ENCODE peak calls at places on chromosomes 6 and 20, in eight cellular contexts. One of them, this sample, is unnamed.

GRCh38 chr6:170274713-170275560 is 15.9 kb downstream of the DLL1 start:
- DNase-seq in hippocampal formation: no peak
- DNase-seq in A549: no peak
- DNase-seq in WTC11: no peak
- DNase-seq in K562: no peak
- DNase-seq in fibroblast of the conjunctiva: no peak
- DNase-seq in NCI-H2107: no peak
- DNase-seq in NCI-H226: no peak
- DNase-seq in this sample: no peak

GRCh38 chr6:84897874-84898635 is 133.7 kb upstream of the TBX18 start:
- DNase-seq in hippocampal formation: no peak
- DNase-seq in A549: peak
- DNase-seq in WTC11: no peak
- DNase-seq in K562: no peak
- DNase-seq in fibroblast of the conjunctiva: peak
- DNase-seq in NCI-H2107: no peak
- DNase-seq in NCI-H226: peak
- DNase-seq in this sample: no peak

GRCh38 chr6:127520061-127520460 is 926 bp upstream of the MTCL3 start:
- DNase-seq in hippocampal formation: no peak
- DNase-seq in A549: peak
- DNase-seq in WTC11: no peak
- DNase-seq in K562: no peak
- DNase-seq in fibroblast of the conjunctiva: no peak
- DNase-seq in NCI-H2107: no peak
- DNase-seq in NCI-H226: no peak
- DNase-seq in this sample: no peak

GRCh38 chr6:158414900-158415299 is 102.6 kb downstream of the TULP4 start:
- DNase-seq in hippocampal formation: no peak
- DNase-seq in A549: no peak
- DNase-seq in WTC11: no peak
- DNase-seq in K562: no peak
- DNase-seq in fibroblast of the conjunctiva: no peak
- DNase-seq in NCI-H2107: no peak
- DNase-seq in NCI-H226: peak
- DNase-seq in this sample: no peak

GRCh38 chr20:35443003-35443402 is 5.0 kb upstream of the GDF5 start:
- DNase-seq in hippocampal formation: no peak
- DNase-seq in A549: no peak
- DNase-seq in WTC11: no peak
- DNase-seq in K562: no peak
- DNase-seq in fibroblast of the conjunctiva: peak
- DNase-seq in NCI-H2107: no peak
- DNase-seq in NCI-H226: no peak
- DNase-seq in this sample: no peak

GRCh38 chr20:38043512-38044300 is 10.2 kb downstream of the RPRD1B start:
- DNase-seq in hippocampal formation: no peak
- DNase-seq in A549: peak
- DNase-seq in WTC11: no peak
- DNase-seq in K562: no peak
- DNase-seq in fibroblast of the conjunctiva: peak
- DNase-seq in NCI-H2107: no peak
- DNase-seq in NCI-H226: peak
- DNase-seq in this sample: no peak

GRCh38 chr6:123402052-123402451 is 234.7 kb downstream of the TRDN start:
- DNase-seq in hippocampal formation: no peak
- DNase-seq in A549: no peak
- DNase-seq in WTC11: no peak
- DNase-seq in K562: no peak
- DNase-seq in fibroblast of the conjunctiva: no peak
- DNase-seq in NCI-H2107: no peak
- DNase-seq in NCI-H226: no peak
- DNase-seq in this sample: no peak

GRCh38 chr20:21516180-21516567 is 2.3 kb upstream of the NKX2-2 start:
- DNase-seq in hippocampal formation: no peak
- DNase-seq in A549: no peak
- DNase-seq in WTC11: no peak
- DNase-seq in K562: no peak
- DNase-seq in fibroblast of the conjunctiva: no peak
- DNase-seq in NCI-H2107: no peak
- DNase-seq in NCI-H226: no peak
- DNase-seq in this sample: no peak

GRCh38 chr20:53708129-53708968 is 114.7 kb upstream of the ZNF217 start:
- DNase-seq in hippocampal formation: no peak
- DNase-seq in A549: no peak
- DNase-seq in WTC11: no peak
- DNase-seq in K562: no peak
- DNase-seq in fibroblast of the conjunctiva: no peak
- DNase-seq in NCI-H2107: no peak
- DNase-seq in NCI-H226: no peak
- DNase-seq in this sample: peak

GRCh38 chr6:16626650-16627049 is 134.6 kb downstream of the ATXN1 start:
- DNase-seq in hippocampal formation: no peak
- DNase-seq in A549: no peak
- DNase-seq in WTC11: no peak
- DNase-seq in K562: no peak
- DNase-seq in fibroblast of the conjunctiva: no peak
- DNase-seq in NCI-H2107: no peak
- DNase-seq in NCI-H226: no peak
- DNase-seq in this sample: no peak

GRCh38 chr6:148996815-148997214 is 250.0 kb downstream of the UST start:
- DNase-seq in hippocampal formation: no peak
- DNase-seq in A549: no peak
- DNase-seq in WTC11: no peak
- DNase-seq in K562: no peak
- DNase-seq in fibroblast of the conjunctiva: no peak
- DNase-seq in NCI-H2107: no peak
- DNase-seq in NCI-H226: no peak
- DNase-seq in this sample: no peak

GRCh38 chr6:70312165-70312564 is 9.3 kb upstream of the COL9A1 start:
- DNase-seq in hippocampal formation: no peak
- DNase-seq in A549: no peak
- DNase-seq in WTC11: no peak
- DNase-seq in K562: peak
- DNase-seq in fibroblast of the conjunctiva: no peak
- DNase-seq in NCI-H2107: no peak
- DNase-seq in NCI-H226: peak
- DNase-seq in this sample: no peak

GRCh38 chr6:158688860-158689259 is 39.0 kb downstream of the SYTL3 start:
- DNase-seq in hippocampal formation: no peak
- DNase-seq in A549: no peak
- DNase-seq in WTC11: no peak
- DNase-seq in K562: no peak
- DNase-seq in fibroblast of the conjunctiva: no peak
- DNase-seq in NCI-H2107: no peak
- DNase-seq in NCI-H226: peak
- DNase-seq in this sample: no peak

GRCh38 chr20:1508576-1508975 is 17.4 kb upstream of the SIRPB2 start:
- DNase-seq in hippocampal formation: no peak
- DNase-seq in A549: no peak
- DNase-seq in WTC11: no peak
- DNase-seq in K562: no peak
- DNase-seq in fibroblast of the conjunctiva: no peak
- DNase-seq in NCI-H2107: no peak
- DNase-seq in NCI-H226: no peak
- DNase-seq in this sample: no peak

GRCh38 chr20:49303211-49303610 is 25.4 kb upstream of the ZNFX1 start:
- DNase-seq in hippocampal formation: no peak
- DNase-seq in A549: no peak
- DNase-seq in WTC11: no peak
- DNase-seq in K562: no peak
- DNase-seq in fibroblast of the conjunctiva: no peak
- DNase-seq in NCI-H2107: no peak
- DNase-seq in NCI-H226: no peak
- DNase-seq in this sample: no peak

GRCh38 chr6:130396722-130397121 is 30.9 kb downstream of the TMEM200A start:
- DNase-seq in hippocampal formation: no peak
- DNase-seq in A549: no peak
- DNase-seq in WTC11: no peak
- DNase-seq in K562: no peak
- DNase-seq in fibroblast of the conjunctiva: no peak
- DNase-seq in NCI-H2107: no peak
- DNase-seq in NCI-H226: no peak
- DNase-seq in this sample: no peak

GRCh38 chr6:44285552-44286284 is 15.5 kb downstream of the TMEM151B start:
- DNase-seq in hippocampal formation: no peak
- DNase-seq in A549: no peak
- DNase-seq in WTC11: peak
- DNase-seq in K562: peak
- DNase-seq in fibroblast of the conjunctiva: no peak
- DNase-seq in NCI-H2107: no peak
- DNase-seq in NCI-H226: no peak
- DNase-seq in this sample: no peak

GRCh38 chr6:55276745-55277627 is 50.3 kb upstream of the GFRAL start:
- DNase-seq in hippocampal formation: no peak
- DNase-seq in A549: peak
- DNase-seq in WTC11: peak
- DNase-seq in K562: peak
- DNase-seq in fibroblast of the conjunctiva: peak
- DNase-seq in NCI-H2107: no peak
- DNase-seq in NCI-H226: peak
- DNase-seq in this sample: no peak

GRCh38 chr6:82917346-82918064 is 148.1 kb downstream of the UBE3D start:
- DNase-seq in hippocampal formation: no peak
- DNase-seq in A549: no peak
- DNase-seq in WTC11: no peak
- DNase-seq in K562: no peak
- DNase-seq in fibroblast of the conjunctiva: no peak
- DNase-seq in NCI-H2107: no peak
- DNase-seq in NCI-H226: no peak
- DNase-seq in this sample: no peak

GRCh38 chr20:41171736-41172295 is 34.5 kb downstream of the PLCG1 start:
- DNase-seq in hippocampal formation: no peak
- DNase-seq in A549: no peak
- DNase-seq in WTC11: no peak
- DNase-seq in K562: no peak
- DNase-seq in fibroblast of the conjunctiva: no peak
- DNase-seq in NCI-H2107: no peak
- DNase-seq in NCI-H226: no peak
- DNase-seq in this sample: no peak

GRCh38 chr6:80196914-80197313 is 90.4 kb downstream of the BCKDHB start:
- DNase-seq in hippocampal formation: no peak
- DNase-seq in A549: no peak
- DNase-seq in WTC11: no peak
- DNase-seq in K562: no peak
- DNase-seq in fibroblast of the conjunctiva: no peak
- DNase-seq in NCI-H2107: no peak
- DNase-seq in NCI-H226: no peak
- DNase-seq in this sample: no peak

GRCh38 chr6:26464014-26464413 is 6.3 kb downstream of the BTN2A1 start:
- DNase-seq in hippocampal formation: no peak
- DNase-seq in A549: no peak
- DNase-seq in WTC11: no peak
- DNase-seq in K562: no peak
- DNase-seq in fibroblast of the conjunctiva: no peak
- DNase-seq in NCI-H2107: no peak
- DNase-seq in NCI-H226: no peak
- DNase-seq in this sample: no peak

GRCh38 chr6:71706523-71706922 is 179.8 kb upstream of the RIMS1 start:
- DNase-seq in hippocampal formation: no peak
- DNase-seq in A549: no peak
- DNase-seq in WTC11: no peak
- DNase-seq in K562: no peak
- DNase-seq in fibroblast of the conjunctiva: no peak
- DNase-seq in NCI-H2107: no peak
- DNase-seq in NCI-H226: no peak
- DNase-seq in this sample: no peak

GRCh38 chr6:31639449-31639861 is 13.0 kb downstream of the BAG6 start:
- DNase-seq in hippocampal formation: no peak
- DNase-seq in A549: no peak
- DNase-seq in WTC11: no peak
- DNase-seq in K562: no peak
- DNase-seq in fibroblast of the conjunctiva: no peak
- DNase-seq in NCI-H2107: no peak
- DNase-seq in NCI-H226: no peak
- DNase-seq in this sample: no peak

GRCh38 chr20:60138263-60139127 is 180.3 kb downstream of the CDH26 start:
- DNase-seq in hippocampal formation: no peak
- DNase-seq in A549: no peak
- DNase-seq in WTC11: no peak
- DNase-seq in K562: peak
- DNase-seq in fibroblast of the conjunctiva: no peak
- DNase-seq in NCI-H2107: peak
- DNase-seq in NCI-H226: no peak
- DNase-seq in this sample: peak

GRCh38 chr6:40774932-40775331 is 187.8 kb upstream of the LRFN2 start:
- DNase-seq in hippocampal formation: no peak
- DNase-seq in A549: peak
- DNase-seq in WTC11: no peak
- DNase-seq in K562: peak
- DNase-seq in fibroblast of the conjunctiva: no peak
- DNase-seq in NCI-H2107: no peak
- DNase-seq in NCI-H226: no peak
- DNase-seq in this sample: no peak

GRCh38 chr6:42367353-42368011 is 84.2 kb downstream of the TRERF1 start:
- DNase-seq in hippocampal formation: no peak
- DNase-seq in A549: no peak
- DNase-seq in WTC11: no peak
- DNase-seq in K562: peak
- DNase-seq in fibroblast of the conjunctiva: no peak
- DNase-seq in NCI-H2107: no peak
- DNase-seq in NCI-H226: no peak
- DNase-seq in this sample: no peak

GRCh38 chr20:15768370-15768741 is 804.9 kb downstream of the KIF16B start:
- DNase-seq in hippocampal formation: no peak
- DNase-seq in A549: no peak
- DNase-seq in WTC11: no peak
- DNase-seq in K562: no peak
- DNase-seq in fibroblast of the conjunctiva: no peak
- DNase-seq in NCI-H2107: no peak
- DNase-seq in NCI-H226: no peak
- DNase-seq in this sample: no peak

GRCh38 chr20:142290-142689 is at the start of gene DEFB126:
- DNase-seq in hippocampal formation: no peak
- DNase-seq in A549: no peak
- DNase-seq in WTC11: no peak
- DNase-seq in K562: no peak
- DNase-seq in fibroblast of the conjunctiva: no peak
- DNase-seq in NCI-H2107: no peak
- DNase-seq in NCI-H226: no peak
- DNase-seq in this sample: no peak

GRCh38 chr6:27532820-27533538 is 60.1 kb upstream of the ZNF184 start:
- DNase-seq in hippocampal formation: no peak
- DNase-seq in A549: no peak
- DNase-seq in WTC11: no peak
- DNase-seq in K562: no peak
- DNase-seq in fibroblast of the conjunctiva: no peak
- DNase-seq in NCI-H2107: no peak
- DNase-seq in NCI-H226: peak
- DNase-seq in this sample: no peak

GRCh38 chr6:167338551-167339117 is 13.7 kb downstream of the TTLL2 start:
- DNase-seq in hippocampal formation: no peak
- DNase-seq in A549: no peak
- DNase-seq in WTC11: no peak
- DNase-seq in K562: no peak
- DNase-seq in fibroblast of the conjunctiva: no peak
- DNase-seq in NCI-H2107: no peak
- DNase-seq in NCI-H226: no peak
- DNase-seq in this sample: no peak

GRCh38 chr6:109092074-109092473 is 2.6 kb downstream of the SESN1 start:
- DNase-seq in hippocampal formation: no peak
- DNase-seq in A549: no peak
- DNase-seq in WTC11: no peak
- DNase-seq in K562: no peak
- DNase-seq in fibroblast of the conjunctiva: no peak
- DNase-seq in NCI-H2107: no peak
- DNase-seq in NCI-H226: no peak
- DNase-seq in this sample: no peak

GRCh38 chr6:73579389-73579788 is 58.6 kb upstream of the EEF1A1 start:
- DNase-seq in hippocampal formation: no peak
- DNase-seq in A549: peak
- DNase-seq in WTC11: peak
- DNase-seq in K562: no peak
- DNase-seq in fibroblast of the conjunctiva: no peak
- DNase-seq in NCI-H2107: no peak
- DNase-seq in NCI-H226: peak
- DNase-seq in this sample: no peak

GRCh38 chr6:35170166-35170565 is 29.0 kb upstream of the TCP11 start:
- DNase-seq in hippocampal formation: no peak
- DNase-seq in A549: no peak
- DNase-seq in WTC11: no peak
- DNase-seq in K562: no peak
- DNase-seq in fibroblast of the conjunctiva: no peak
- DNase-seq in NCI-H2107: no peak
- DNase-seq in NCI-H226: no peak
- DNase-seq in this sample: no peak